ENCODE peak calls at places on chromosomes 6 and 20, in seven cellular contexts. S is fibroblast of lung; Z is ovary; K is uterus; P is K562; L is effector memory CD4-positive, alpha-beta T cell; D is heart left ventricle. C is an unnamed sample.
A peak's percentile ranks its signal among the peaks of the same experiment; 100 is the strongest.

GRCh38 chr6:155152211-155153076 is 111.4 kb upstream of the CLDN20 start:
- DNase-seq in S (no peak), Z (no peak), K (no peak), P (peak; percentile 69), L (no peak), D (no peak), C (no peak)

GRCh38 chr6:99951016-99951805 is 42.8 kb downstream of the MCHR2 start:
- DNase-seq in S (no peak), Z (no peak), K (no peak), P (no peak), L (no peak), D (no peak), C (no peak)

GRCh38 chr6:132919476-132919875 is 105.1 kb downstream of the RPS12 start:
- DNase-seq in S (peak; percentile 99), Z (peak; percentile 72), K (peak; percentile 81), P (no peak), L (no peak), D (peak; percentile 43), C (peak; percentile 82)

GRCh38 chr6:46845126-46845525 is 51.9 kb downstream of the MEP1A start:
- DNase-seq in S (no peak), Z (no peak), K (no peak), P (no peak), L (no peak), D (no peak), C (no peak)

GRCh38 chr6:87674286-87674685 is 27.7 kb downstream of the AKIRIN2 start:
- DNase-seq in S (no peak), Z (no peak), K (no peak), P (peak; percentile 18), L (no peak), D (no peak), C (no peak)

GRCh38 chr20:13009682-13010406 is 1.1 kb downstream of the SPTLC3 start:
- DNase-seq in S (peak; percentile 99), Z (peak; percentile 62), K (peak; percentile 17), P (no peak), L (no peak), D (peak; percentile 55), C (peak; percentile 23)

GRCh38 chr6:170137911-170138910 is 152.7 kb downstream of the DLL1 start:
- DNase-seq in S (no peak), Z (peak; percentile 14), K (peak; percentile 8), P (no peak), L (no peak), D (peak; percentile 3), C (peak; percentile 62)

GRCh38 chr6:114304304-114304887 is 38.4 kb downstream of the HS3ST5 start:
- DNase-seq in S (peak; percentile 48), Z (no peak), K (no peak), P (no peak), L (no peak), D (no peak), C (no peak)

GRCh38 chr20:2713285-2713684 is 20.7 kb downstream of the EBF4 start:
- DNase-seq in S (no peak), Z (no peak), K (no peak), P (no peak), L (no peak), D (no peak), C (no peak)

GRCh38 chr6:7960848-7961247 is 50.3 kb upstream of the TXNDC5 start:
- DNase-seq in S (no peak), Z (no peak), K (no peak), P (no peak), L (no peak), D (no peak), C (no peak)

GRCh38 chr6:157017022-157017421 is 239.8 kb downstream of the ARID1B start:
- DNase-seq in S (no peak), Z (no peak), K (no peak), P (no peak), L (no peak), D (no peak), C (no peak)

GRCh38 chr6:131063028-131063763 is at the start of gene EPB41L2:
- DNase-seq in S (peak; percentile 88), Z (peak; percentile 92), K (peak; percentile 94), P (peak; percentile 86), L (peak; percentile 75), D (peak; percentile 89), C (peak; percentile 81)

GRCh38 chr6:47262226-47262625 is 47.5 kb downstream of the TNFRSF21 start:
- DNase-seq in S (no peak), Z (no peak), K (no peak), P (no peak), L (no peak), D (no peak), C (no peak)

GRCh38 chr6:101290346-101290745 is 103.2 kb upstream of the GRIK2 start:
- DNase-seq in S (no peak), Z (no peak), K (no peak), P (no peak), L (no peak), D (no peak), C (no peak)

GRCh38 chr6:41691426-41692079 is 43.9 kb downstream of the TFEB start:
- DNase-seq in S (no peak), Z (no peak), K (no peak), P (no peak), L (no peak), D (no peak), C (peak; percentile 15)

GRCh38 chr6:37638414-37639079 is 59.1 kb downstream of the MDGA1 start:
- DNase-seq in S (peak; percentile 31), Z (no peak), K (no peak), P (peak; percentile 55), L (no peak), D (no peak), C (no peak)

GRCh38 chr20:44344723-44345122 is 7.9 kb downstream of the R3HDML start:
- DNase-seq in S (no peak), Z (no peak), K (no peak), P (no peak), L (no peak), D (no peak), C (no peak)

GRCh38 chr6:92150560-92150959 is 1268.8 kb downstream of the EPHA7 start:
- DNase-seq in S (peak; percentile 51), Z (no peak), K (no peak), P (no peak), L (no peak), D (no peak), C (no peak)

GRCh38 chr20:57754190-57754589 is 44.4 kb upstream of the PMEPA1 start:
- DNase-seq in S (no peak), Z (no peak), K (no peak), P (no peak), L (no peak), D (no peak), C (no peak)

GRCh38 chr20:57755609-57756008 is 45.8 kb upstream of the PMEPA1 start:
- DNase-seq in S (no peak), Z (no peak), K (peak; percentile 1), P (no peak), L (no peak), D (no peak), C (no peak)

GRCh38 chr20:57757767-57758166 is 48.0 kb upstream of the PMEPA1 start:
- DNase-seq in S (no peak), Z (no peak), K (no peak), P (no peak), L (no peak), D (no peak), C (no peak)

GRCh38 chr20:57756213-57756612 is 46.4 kb upstream of the PMEPA1 start:
- DNase-seq in S (no peak), Z (no peak), K (peak; percentile 1), P (no peak), L (no peak), D (no peak), C (peak; percentile 25)

GRCh38 chr20:57756921-57757320 is 47.1 kb upstream of the PMEPA1 start:
- DNase-seq in S (no peak), Z (no peak), K (peak; percentile 1), P (no peak), L (no peak), D (no peak), C (no peak)
- H3K27me3 ChIP-seq in S (no peaks in the 10 kb centered on the region), Z (no peaks in the 10 kb centered on the region), K (no peaks in the 10 kb centered on the region), P (no peaks in the 10 kb centered on the region), L (no peaks in the 10 kb centered on the region), D (no peaks in the 10 kb centered on the region), C (no peaks in the 10 kb centered on the region)

DNA sequence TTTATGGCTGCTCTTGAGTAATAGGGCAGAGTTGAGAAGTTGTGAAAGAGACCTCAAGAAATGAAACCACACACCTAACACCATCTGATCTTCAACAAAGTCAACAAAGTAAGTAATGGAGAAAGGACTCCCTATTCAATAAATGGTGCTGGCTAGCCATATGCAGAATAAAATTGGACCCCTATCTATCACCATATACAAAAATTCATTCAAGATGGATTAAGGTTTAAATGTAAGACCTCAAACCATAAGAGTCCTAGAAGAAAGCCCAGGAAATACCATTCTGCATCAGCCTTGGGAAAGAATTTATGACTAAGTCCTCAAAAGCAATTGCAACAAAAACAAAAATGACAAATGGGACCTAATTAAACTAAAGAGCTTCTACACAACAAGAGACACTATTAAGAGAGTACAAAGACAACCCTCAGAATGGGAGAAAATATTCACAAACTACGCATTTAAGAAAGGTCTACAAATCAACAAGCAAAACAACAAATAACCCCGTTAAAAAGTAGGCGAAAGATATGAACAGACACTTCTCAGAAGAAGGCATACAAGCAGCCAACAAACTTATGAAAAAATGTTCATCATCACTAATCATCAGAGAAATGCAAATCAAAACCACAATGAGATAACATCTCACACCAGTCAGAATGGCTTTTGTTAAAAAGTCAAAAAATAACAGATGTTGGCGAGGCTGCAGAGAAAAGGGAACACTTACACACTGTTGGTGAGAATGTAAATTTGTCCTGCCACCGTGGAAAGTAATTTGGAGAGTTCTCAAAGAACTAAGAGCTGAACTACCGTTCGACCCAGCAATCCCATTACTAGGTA is 4.0 kb downstream of the MAP3K5 start:
- DNase-seq in S (peak; percentile 93), Z (no peak), K (no peak), P (no peak), L (no peak), D (no peak), C (no peak)
- H3K4me1 ChIP-seq in S (peaks cover 26% of the 10 kb centered on the region), Z (peaks cover 24% of the 10 kb centered on the region), K (no peaks in the 10 kb centered on the region), P (peaks cover 24% of the 10 kb centered on the region), L (peaks cover 53% of the 10 kb centered on the region), D (no peaks in the 10 kb centered on the region), C (no peaks in the 10 kb centered on the region)

GRCh38 chr6:116461563-116462507 is 660 bp downstream of the CALHM6 start:
- DNase-seq in S (peak; percentile 50), Z (peak; percentile 34), K (peak; percentile 22), P (no peak), L (no peak), D (peak; percentile 32), C (no peak)
- H3K27me3 ChIP-seq in S (peaks cover 7% of the 10 kb centered on the region), Z (no peaks in the 10 kb centered on the region), K (no peaks in the 10 kb centered on the region), P (no peaks in the 10 kb centered on the region), L (no peaks in the 10 kb centered on the region), D (no peaks in the 10 kb centered on the region), C (peaks cover 12% of the 10 kb centered on the region)

GRCh38 chr6:34338811-34339210 is 53.7 kb downstream of the NUDT3 start:
- DNase-seq in S (no peak), Z (no peak), K (no peak), P (no peak), L (no peak), D (no peak), C (no peak)

GRCh38 chr6:34340394-34340793 is 52.1 kb downstream of the NUDT3 start:
- DNase-seq in S (no peak), Z (no peak), K (no peak), P (no peak), L (no peak), D (no peak), C (no peak)

GRCh38 chr6:34339971-34340370 is 52.5 kb downstream of the NUDT3 start:
- DNase-seq in S (no peak), Z (no peak), K (no peak), P (no peak), L (no peak), D (no peak), C (no peak)

GRCh38 chr6:34338377-34338776 is 54.1 kb downstream of the NUDT3 start:
- DNase-seq in S (no peak), Z (no peak), K (no peak), P (no peak), L (no peak), D (no peak), C (no peak)

GRCh38 chr6:34339432-34339831 is 53.0 kb downstream of the NUDT3 start:
- DNase-seq in S (no peak), Z (no peak), K (no peak), P (no peak), L (no peak), D (no peak), C (no peak)
- H3K4me1 ChIP-seq in S (peaks cover 4% of the 10 kb centered on the region), Z (peaks cover 5% of the 10 kb centered on the region), K (peaks cover 11% of the 10 kb centered on the region), P (no peaks in the 10 kb centered on the region), L (no peaks in the 10 kb centered on the region), D (peaks cover 3% of the 10 kb centered on the region), C (no peaks in the 10 kb centered on the region)